ENCODE peak calls at places on chromosomes 16 and 17, in eight cellular contexts. A is omental fat pad, J is heart right ventricle, W is mammary epithelial cell, K is esophagus muscularis mucosa, Z is endothelial cell of umbilical vein, G is heart left ventricle, V is AG04450. B is an unnamed sample.

GRCh38 chr17:47604268-47604927 is 45.3 kb upstream of the KPNB1 start:
- DNase-seq in K (no peak), Z (peak), W (no peak), A (no peak), J (no peak), V (peak), G (no peak), B (no peak)

GRCh38 chr16:54073356-54073755 is 213.2 kb downstream of the IRX3 start:
- DNase-seq in Z (no peak), A (no peak), G (no peak), K (no peak), W (no peak), J (no peak), V (no peak), B (no peak)

GRCh38 chr17:45246861-45247428 is 14.9 kb downstream of the SPATA32 start:
- DNase-seq in Z (peak), V (no peak), J (no peak), G (no peak), W (no peak), A (no peak), K (no peak), B (no peak)

GRCh38 chr16:73288435-73288834 is 240.5 kb upstream of the ZFHX3 start:
- DNase-seq in W (no peak), K (no peak), G (no peak), J (no peak), A (no peak), V (no peak), Z (no peak), B (peak)

GRCh38 chr16:35733971-35734702 is 2274.7 kb downstream of the TP53TG3F start:
- DNase-seq in V (no peak), W (no peak), G (no peak), Z (no peak), J (no peak), K (peak), A (no peak), B (no peak)

GRCh38 chr17:66652840-66653507 is 181.9 kb upstream of the CACNG5 start:
- DNase-seq in G (no peak), V (no peak), Z (peak), K (no peak), J (no peak), A (no peak), W (peak), B (no peak)

GRCh38 chr16:65249768-65250167 is 127.9 kb upstream of the CDH11 start:
- DNase-seq in V (no peak), A (no peak), K (peak), G (peak), Z (no peak), J (peak), W (no peak), B (no peak)

GRCh38 chr16:3553138-3553923 is 23.9 kb downstream of the NLRC3 start:
- DNase-seq in W (no peak), G (no peak), K (no peak), J (no peak), A (no peak), V (no peak), Z (no peak), B (no peak)

GRCh38 chr17:4658478-4659305 is 17.2 kb upstream of the ALOX15 start:
- DNase-seq in A (no peak), J (no peak), G (no peak), K (no peak), W (peak), V (peak), Z (peak), B (no peak)

GRCh38 chr17:31907342-31907975 is 6.0 kb upstream of the UTP6 start:
- DNase-seq in A (no peak), W (peak), V (peak), Z (peak), G (no peak), K (no peak), J (no peak), B (no peak)

GRCh38 chr16:89290887-89291286 is 73.4 kb downstream of the ZNF778 start:
- DNase-seq in A (no peak), V (no peak), G (peak), W (no peak), Z (no peak), K (no peak), J (no peak), B (no peak)

GRCh38 chr16:641326-642188 is at the start of gene MCRIP2:
- DNase-seq in K (peak), J (peak), V (peak), Z (peak), G (peak), A (peak), W (peak), B (peak)

GRCh38 chr17:76671912-76672262 is 28.3 kb upstream of the ST6GALNAC1 start:
- DNase-seq in V (no peak), A (no peak), J (no peak), W (no peak), K (no peak), Z (no peak), G (no peak), B (no peak)

GRCh38 chr16:30132591-30132990 is 9.6 kb upstream of the MAPK3 start:
- DNase-seq in W (no peak), A (no peak), V (no peak), Z (no peak), G (no peak), J (no peak), K (no peak), B (no peak)

GRCh38 chr17:72954595-72954994 is 137.9 kb downstream of the SLC39A11 start:
- DNase-seq in G (no peak), W (no peak), A (no peak), Z (no peak), V (no peak), J (no peak), K (no peak), B (no peak)

GRCh38 chr16:27330542-27330941 is 16.8 kb downstream of the IL4R start:
- DNase-seq in G (no peak), W (peak), K (peak), J (peak), Z (peak), V (peak), A (peak), B (no peak)

GRCh38 chr16:49622421-49623402 is 233.2 kb downstream of the ZNF423 start:
- DNase-seq in W (no peak), V (no peak), G (peak), J (no peak), A (no peak), Z (no peak), K (no peak), B (peak)

GRCh38 chr16:75319513-75320401 is 68.3 kb upstream of the BCAR1 start:
- DNase-seq in A (no peak), Z (peak), K (no peak), V (peak), J (no peak), G (no peak), W (peak), B (no peak)

GRCh38 chr16:27640277-27640600 is 90.3 kb downstream of the KATNIP start:
- DNase-seq in K (no peak), W (peak), G (no peak), V (no peak), Z (no peak), A (no peak), J (no peak), B (no peak)

GRCh38 chr16:89168381-89169189 is 3.0 kb upstream of the CDH15 start:
- DNase-seq in Z (no peak), W (no peak), J (no peak), V (no peak), G (no peak), K (no peak), A (no peak), B (no peak)

GRCh38 chr16:56911771-56912541 is 20.0 kb upstream of the HERPUD1 start:
- DNase-seq in Z (no peak), J (peak), G (no peak), A (no peak), V (no peak), K (no peak), W (no peak), B (no peak)

GRCh38 chr16:3950343-3951193 is 70.1 kb upstream of the CREBBP start:
- DNase-seq in A (peak), V (peak), J (peak), G (peak), Z (peak), W (peak), K (no peak), B (no peak)

GRCh38 chr17:50871898-50872297 is 5.7 kb upstream of the TOB1 start:
- DNase-seq in W (no peak), V (no peak), Z (no peak), A (no peak), K (no peak), G (no peak), J (no peak), B (no peak)

GRCh38 chr16:52545544-52546262 is 1.2 kb downstream of the TOX3 start:
- DNase-seq in J (peak), G (no peak), K (no peak), A (no peak), W (no peak), Z (no peak), V (no peak), B (no peak)

GRCh38 chr17:74779948-74780400 is 3.8 kb upstream of the NAT9 start:
- DNase-seq in A (no peak), K (no peak), J (no peak), G (no peak), W (no peak), V (no peak), Z (no peak), B (no peak)

GRCh38 chr16:87099001-87099740 is 218.0 kb downstream of the C16orf95 start:
- DNase-seq in A (no peak), V (no peak), W (no peak), Z (no peak), G (no peak), J (no peak), K (no peak), B (no peak)

GRCh38 chr16:7363397-7364053 is 30.9 kb downstream of the RBFOX1 start:
- DNase-seq in Z (no peak), V (no peak), J (peak), W (no peak), K (no peak), A (no peak), G (no peak), B (no peak)

GRCh38 chr17:66549312-66549705 is 246.9 kb downstream of the PRKCA start:
- DNase-seq in W (no peak), A (no peak), V (no peak), J (no peak), G (no peak), Z (no peak), K (no peak), B (no peak)

GRCh38 chr16:30651124-30652004 is 604 bp downstream of the PRR14 start:
- DNase-seq in A (peak), V (no peak), Z (peak), K (peak), J (peak), W (peak), G (peak), B (no peak)

GRCh38 chr16:53968896-53969295 is 264.9 kb downstream of the FTO start:
- DNase-seq in G (no peak), Z (no peak), A (no peak), K (no peak), V (no peak), J (no peak), W (no peak), B (no peak)

GRCh38 chr17:66949501-66949900 is 15.0 kb upstream of the CACNG4 start:
- DNase-seq in K (no peak), V (no peak), J (no peak), W (peak), Z (no peak), A (no peak), G (no peak), B (no peak)

GRCh38 chr17:74631468-74632195 is 8.1 kb upstream of the CD300E start:
- DNase-seq in K (no peak), G (no peak), Z (no peak), V (no peak), A (no peak), J (no peak), W (no peak), B (no peak)

GRCh38 chr17:74746922-74747321 is 1.5 kb upstream of the NHERF1 start:
- DNase-seq in V (no peak), G (no peak), K (no peak), W (no peak), J (no peak), Z (no peak), A (no peak), B (no peak)

GRCh38 chr17:75652934-75653549 is 13.9 kb downstream of the RECQL5 start:
- DNase-seq in J (no peak), K (no peak), G (no peak), A (no peak), Z (peak), V (no peak), W (no peak), B (no peak)

GRCh38 chr16:69035375-69035774 is 70.1 kb upstream of the HAS3 start:
- DNase-seq in W (no peak), V (no peak), J (no peak), Z (no peak), K (no peak), G (no peak), A (no peak), B (no peak)

GRCh38 chr16:78034530-78034929 is 12.2 kb downstream of the CLEC3A start:
- DNase-seq in Z (no peak), G (no peak), A (no peak), J (no peak), W (peak), V (no peak), K (no peak), B (no peak)

GRCh38 chr17:28033972-28034714 is 8.3 kb upstream of the NLK start:
- DNase-seq in V (peak), W (peak), G (no peak), Z (peak), K (no peak), A (no peak), J (no peak), B (no peak)

GRCh38 chr17:17509601-17510425 is 13.6 kb upstream of the RASD1 start:
- DNase-seq in K (no peak), A (no peak), G (peak), V (no peak), J (no peak), W (no peak), Z (no peak), B (no peak)
- TF ChIP-seq CTCF in K (no peak), A (no peak), G (no peak), V (no peak), J (no peak), W (no peak), Z (no peak), B (no peak)

DNA sequence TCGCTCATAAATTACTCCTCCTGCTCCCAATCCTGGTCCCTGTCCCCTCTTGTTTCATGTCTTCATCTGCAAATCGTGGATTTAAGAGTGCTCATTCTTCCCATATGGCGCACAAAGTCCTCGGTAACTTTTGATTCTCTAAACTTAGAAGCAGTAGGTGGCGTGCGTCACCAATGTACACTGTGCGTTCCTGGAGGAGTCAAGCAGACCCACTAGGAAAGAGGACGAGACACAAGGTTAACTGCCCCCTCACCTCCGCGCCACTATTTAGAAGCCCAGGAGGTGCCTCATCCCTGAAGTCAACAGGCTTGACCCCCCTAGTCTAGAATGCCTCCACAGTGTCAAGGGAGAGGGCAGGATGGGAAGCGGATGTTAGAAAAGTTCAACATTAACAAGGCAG is 2.9 kb downstream of the SLC13A5 start:
- DNase-seq in J (no peak), A (no peak), K (no peak), V (no peak), Z (no peak), G (no peak), W (no peak), B (no peak)
- TF ChIP-seq CTCF in J (no peak), A (no peak), K (no peak), V (no peak), Z (no peak), G (no peak), W (no peak), B (no peak)

GRCh38 chr17:14356043-14356637 is 55.3 kb downstream of the HS3ST3B1 start:
- DNase-seq in K (no peak), J (no peak), G (no peak), A (no peak), V (no peak), W (no peak), Z (no peak), B (no peak)

GRCh38 chr17:14361470-14361869 is 60.6 kb downstream of the HS3ST3B1 start:
- DNase-seq in A (no peak), J (no peak), G (no peak), K (no peak), W (no peak), V (no peak), Z (no peak), B (no peak)

GRCh38 chr17:14359251-14359939 is 58.5 kb downstream of the HS3ST3B1 start:
- DNase-seq in K (no peak), Z (no peak), A (no peak), V (no peak), W (no peak), J (no peak), G (no peak), B (no peak)

GRCh38 chr17:14361945-14362508 is 61.1 kb downstream of the HS3ST3B1 start:
- DNase-seq in A (no peak), J (no peak), K (no peak), W (no peak), V (no peak), Z (no peak), G (no peak), B (no peak)

GRCh38 chr17:14360851-14361250 is 60.0 kb downstream of the HS3ST3B1 start:
- DNase-seq in V (no peak), J (no peak), A (no peak), Z (no peak), G (no peak), K (no peak), W (no peak), B (no peak)
- TF ChIP-seq CTCF in V (no peak), J (no peak), A (no peak), Z (no peak), G (no peak), K (no peak), W (no peak), B (no peak)

GRCh38 chr17:52648995-52649394 is 490.5 kb upstream of the CA10 start:
- DNase-seq in A (no peak), J (no peak), K (no peak), V (no peak), W (no peak), G (no peak), Z (no peak), B (no peak)

GRCh38 chr17:52647411-52647810 is 488.9 kb upstream of the CA10 start:
- DNase-seq in Z (no peak), J (no peak), V (no peak), A (no peak), G (no peak), K (no peak), W (no peak), B (no peak)

GRCh38 chr17:52653014-52653413 is 494.5 kb upstream of the CA10 start:
- DNase-seq in J (no peak), Z (no peak), V (no peak), A (no peak), G (no peak), K (no peak), W (no peak), B (no peak)
- TF ChIP-seq CTCF in J (no peak), Z (no peak), V (no peak), A (no peak), G (no peak), K (no peak), W (no peak), B (no peak)

DNA sequence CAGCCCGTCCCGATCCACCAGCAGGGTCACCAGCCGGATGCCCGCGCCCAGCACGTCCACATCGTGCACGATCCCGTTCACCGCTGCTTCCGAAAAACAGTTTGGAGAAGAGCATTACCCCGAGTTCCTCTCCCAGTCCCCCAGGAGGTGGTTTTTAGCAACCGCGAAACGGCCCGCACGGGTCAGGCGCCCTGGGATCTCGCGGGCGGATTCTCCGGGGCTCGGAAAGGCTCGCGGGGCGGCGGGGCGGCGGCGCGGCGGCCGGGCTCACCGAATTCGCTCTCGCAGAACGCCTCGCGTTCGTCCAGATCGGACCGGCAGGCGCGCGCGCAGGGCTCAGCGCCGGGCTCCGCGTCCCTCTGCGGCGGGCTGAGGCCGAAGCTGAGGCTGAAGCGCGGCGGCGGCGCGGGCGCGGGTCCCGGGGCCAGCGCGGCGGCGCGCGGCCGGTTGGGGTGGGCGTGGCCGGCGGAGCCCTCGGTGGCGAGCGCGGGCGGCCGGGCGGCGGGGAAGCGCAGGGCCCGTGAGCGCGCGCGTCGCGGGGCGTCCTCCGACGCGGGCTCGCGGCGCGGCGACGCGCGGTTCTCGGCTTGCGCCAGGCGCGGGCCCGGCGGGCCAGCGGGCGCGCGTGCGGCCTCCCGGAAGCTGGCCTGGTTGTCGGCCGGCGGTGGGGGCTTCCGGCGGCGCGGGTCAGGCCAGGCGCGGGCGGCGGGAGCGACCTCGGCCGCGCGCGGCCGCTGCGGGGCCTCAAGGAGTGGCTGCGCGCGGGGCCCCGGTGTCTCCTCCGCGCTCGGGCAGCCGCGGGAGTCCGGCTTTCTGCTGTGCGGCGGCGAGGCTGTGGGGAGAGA is 2.9 kb downstream of the C17orf58 start:
- DNase-seq in W (peak), J (peak), G (peak), A (peak), Z (peak), V (no peak), K (peak), B (peak)
- TF ChIP-seq CTCF in W (no peak), J (no peak), G (no peak), A (no peak), Z (no peak), V (peak), K (peak), B (peak)

GRCh38 chr16:85421338-85422123 is 191.6 kb upstream of the GSE1 start:
- DNase-seq in W (no peak), G (no peak), J (no peak), K (no peak), Z (no peak), A (no peak), V (no peak), B (no peak)

GRCh38 chr16:85419503-85420408 is 193.4 kb upstream of the GSE1 start:
- DNase-seq in Z (no peak), V (no peak), W (no peak), K (no peak), A (no peak), G (peak), J (no peak), B (no peak)

GRCh38 chr16:85420501-85421337 is 192.4 kb upstream of the GSE1 start:
- DNase-seq in J (peak), A (no peak), V (no peak), Z (peak), W (peak), K (no peak), G (peak), B (no peak)

GRCh38 chr16:85417156-85417860 is 195.8 kb upstream of the GSE1 start:
- DNase-seq in Z (no peak), J (no peak), G (peak), V (no peak), A (no peak), K (no peak), W (no peak), B (no peak)

DNA sequence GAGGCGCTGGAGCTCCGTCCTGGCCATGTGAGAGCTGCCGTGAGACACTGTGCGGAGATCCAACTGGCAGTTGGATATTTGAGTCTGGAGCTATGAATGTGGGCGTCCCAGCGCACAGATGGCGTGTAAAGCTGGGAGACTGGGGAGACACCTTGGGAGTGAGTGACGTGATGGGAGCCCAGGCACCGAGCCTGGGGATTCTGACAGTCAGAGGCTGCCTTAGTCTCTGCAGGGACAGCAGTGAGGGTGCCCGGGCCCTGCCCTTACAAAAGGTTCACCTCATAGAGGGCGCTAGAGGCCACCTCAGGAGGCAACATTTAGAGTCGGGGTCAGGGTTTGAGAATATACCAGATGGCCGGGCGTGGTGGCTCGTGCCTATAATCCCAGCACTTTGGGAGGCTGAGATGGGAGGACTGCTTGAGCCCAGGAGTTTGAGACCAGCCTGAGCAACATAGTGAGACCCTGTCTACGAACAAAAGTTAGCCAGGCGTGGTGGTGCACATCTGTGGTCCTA is 194.1 kb upstream of the GSE1 start:
- DNase-seq in W (no peak), J (no peak), K (no peak), Z (no peak), G (peak), A (no peak), V (no peak), B (no peak)
- TF ChIP-seq CTCF in W (peak), J (no peak), K (no peak), Z (no peak), G (no peak), A (no peak), V (peak), B (no peak)